ENCODE peak calls at places on chromosomes 4 and X, in five cellular contexts. F, X, R, B and I are unnamed samples.
A peak's percentile ranks its signal among the peaks of the same experiment; 100 is the strongest.

GRCh38 chr4:150308824-150309472 is 230.7 kb downstream of the DCLK2 start:
- DNase-seq in F (no peak), X (no peak), R (no peak), B (peak; percentile 66), I (peak; percentile 80)

GRCh38 chrX:32618154-32618553 is 593.2 kb downstream of the DMD start:
- DNase-seq in F (no peak), X (no peak), R (no peak), B (no peak), I (no peak)

GRCh38 chr4:156197216-156197615 is 243.6 kb upstream of the CTSO start:
- DNase-seq in F (no peak), X (no peak), R (no peak), B (no peak), I (no peak)

GRCh38 chr4:86522349-86522748 is 71.8 kb upstream of the PTPN13 start:
- DNase-seq in F (no peak), X (no peak), R (no peak), B (no peak), I (no peak)

GRCh38 chrX:23656684-23657083 is 10.6 kb upstream of the PRDX4 start:
- DNase-seq in F (no peak), X (no peak), R (no peak), B (peak; percentile 48), I (peak; percentile 26)

GRCh38 chr4:165879581-165879980 is 6.5 kb downstream of the TLL1 start:
- DNase-seq in F (no peak), X (no peak), R (no peak), B (no peak), I (no peak)

GRCh38 chr4:181674315-181674714 is 568.9 kb upstream of the TENM3 start:
- DNase-seq in F (no peak), X (no peak), R (no peak), B (peak; percentile 28), I (peak; percentile 62)

GRCh38 chr4:15451866-15452765 is 17.6 kb upstream of the CC2D2A start:
- DNase-seq in F (no peak), X (no peak), R (no peak), B (peak; percentile 95), I (peak; percentile 98)

GRCh38 chrX:1045680-1046314 is 166.7 kb downstream of the CRLF2 start:
- DNase-seq in F (no peak), X (no peak), R (no peak), B (no peak), I (no peak)

GRCh38 chr4:101103381-101104142 is 243.8 kb downstream of the PPP3CA start:
- DNase-seq in F (no peak), X (no peak), R (no peak), B (no peak), I (peak; percentile 48)

GRCh38 chr4:147250062-147250461 is 230.8 kb upstream of the EDNRA start:
- DNase-seq in F (no peak), X (no peak), R (no peak), B (no peak), I (no peak)

GRCh38 chr4:87516683-87517082 is 12.5 kb downstream of the SPARCL1 start:
- DNase-seq in F (no peak), X (no peak), R (no peak), B (no peak), I (no peak)

GRCh38 chrX:70444326-70445196 is at the start of gene DLG3:
- DNase-seq in F (no peak), X (no peak), R (no peak), B (peak; percentile 33), I (peak; percentile 51)

GRCh38 chrX:107845625-107846024 is 20.0 kb downstream of the MID2 start:
- DNase-seq in F (peak; percentile 4), X (no peak), R (no peak), B (no peak), I (no peak)

GRCh38 chrX:149867488-149867887 is 13.5 kb upstream of the MAGEA8 start:
- DNase-seq in F (no peak), X (no peak), R (no peak), B (no peak), I (no peak)

GRCh38 chrX:135327299-135327698 is 18.0 kb downstream of the ETDC start:
- DNase-seq in F (no peak), X (no peak), R (no peak), B (peak; percentile 79), I (peak; percentile 94)

GRCh38 chr4:3483471-3483921 is 20.4 kb downstream of the DOK7 start:
- DNase-seq in F (no peak), X (no peak), R (no peak), B (peak; percentile 15), I (no peak)

GRCh38 chr4:6271701-6272465 is 2.2 kb downstream of the WFS1 start:
- DNase-seq in F (no peak), X (no peak), R (no peak), B (no peak), I (no peak)